ENCODE peak calls at places on chromosomes 16 and 17, in four cellular contexts. One of them, this sample, is unnamed.

GRCh38 chr16:67919618-67920210 is 11.9 kb downstream of the CTRL start:
- DNase-seq in transverse colon: no peak
- DNase-seq in body of pancreas: no peak
- DNase-seq in Peyer's patch: no peak
- DNase-seq in this sample: no peak

GRCh38 chr17:78995761-78996451 is 13.7 kb downstream of the CANT1 start:
- DNase-seq in body of pancreas: peak
- DNase-seq in transverse colon: peak
- DNase-seq in Peyer's patch: peak
- DNase-seq in this sample: no peak

GRCh38 chr17:16371742-16372141 is 9.1 kb upstream of the UBB start:
- DNase-seq in body of pancreas: no peak
- DNase-seq in transverse colon: no peak
- DNase-seq in Peyer's patch: no peak
- DNase-seq in this sample: no peak

GRCh38 chr16:72997141-72997542 is 50.8 kb downstream of the ZFHX3 start:
- DNase-seq in body of pancreas: peak
- DNase-seq in Peyer's patch: no peak
- DNase-seq in transverse colon: no peak
- DNase-seq in this sample: no peak

GRCh38 chr16:15523092-15523541 is 88.7 kb downstream of the BMERB1 start:
- DNase-seq in Peyer's patch: peak
- DNase-seq in body of pancreas: no peak
- DNase-seq in transverse colon: peak
- DNase-seq in this sample: no peak

GRCh38 chr17:31477417-31478055 is 86.1 kb downstream of the RAB11FIP4 start:
- DNase-seq in body of pancreas: no peak
- DNase-seq in transverse colon: no peak
- DNase-seq in Peyer's patch: no peak
- DNase-seq in this sample: no peak

GRCh38 chr17:4038076-4038475 is 73.8 kb upstream of the ATP2A3 start:
- DNase-seq in transverse colon: no peak
- DNase-seq in body of pancreas: no peak
- DNase-seq in Peyer's patch: no peak
- DNase-seq in this sample: no peak

GRCh38 chr17:76707985-76708807 is 2.6 kb downstream of the MXRA7 start:
- DNase-seq in Peyer's patch: no peak
- DNase-seq in body of pancreas: no peak
- DNase-seq in transverse colon: no peak
- DNase-seq in this sample: no peak

GRCh38 chr16:84303023-84303422 is 8.3 kb downstream of the WFDC1 start:
- DNase-seq in Peyer's patch: no peak
- DNase-seq in body of pancreas: no peak
- DNase-seq in transverse colon: peak
- DNase-seq in this sample: peak

GRCh38 chr17:18267927-18268711 is 7.7 kb downstream of the MIEF2 start:
- DNase-seq in Peyer's patch: no peak
- DNase-seq in transverse colon: no peak
- DNase-seq in body of pancreas: no peak
- DNase-seq in this sample: no peak

GRCh38 chr16:69934751-69935150 is 16.4 kb upstream of the CLEC18A start:
- DNase-seq in Peyer's patch: no peak
- DNase-seq in body of pancreas: no peak
- DNase-seq in transverse colon: no peak
- DNase-seq in this sample: no peak

GRCh38 chr17:78766225-78766624 is 15.8 kb downstream of the CYTH1 start:
- DNase-seq in Peyer's patch: no peak
- DNase-seq in transverse colon: no peak
- DNase-seq in body of pancreas: no peak
- DNase-seq in this sample: no peak

GRCh38 chr16:68732068-68732680 is 4.9 kb upstream of the CDH1 start:
- DNase-seq in body of pancreas: peak
- DNase-seq in transverse colon: peak
- DNase-seq in Peyer's patch: peak
- DNase-seq in this sample: no peak

GRCh38 chr17:5031365-5032082 is 3.7 kb downstream of the SLC52A1 start:
- DNase-seq in Peyer's patch: peak
- DNase-seq in transverse colon: peak
- DNase-seq in body of pancreas: peak
- DNase-seq in this sample: peak

GRCh38 chr17:49861150-49861884 is 13.4 kb upstream of the TAC4 start:
- DNase-seq in Peyer's patch: peak
- DNase-seq in transverse colon: peak
- DNase-seq in body of pancreas: peak
- DNase-seq in this sample: peak

GRCh38 chr17:17156107-17156506 is 50.0 kb downstream of the PLD6 start:
- DNase-seq in Peyer's patch: no peak
- DNase-seq in body of pancreas: no peak
- DNase-seq in transverse colon: no peak
- DNase-seq in this sample: no peak

GRCh38 chr16:23901178-23902131 is 65.7 kb downstream of the PRKCB start:
- DNase-seq in body of pancreas: no peak
- DNase-seq in Peyer's patch: no peak
- DNase-seq in transverse colon: no peak
- DNase-seq in this sample: no peak

GRCh38 chr17:14428640-14429029 is 127.8 kb downstream of the HS3ST3B1 start:
- DNase-seq in body of pancreas: no peak
- DNase-seq in Peyer's patch: no peak
- DNase-seq in transverse colon: no peak
- DNase-seq in this sample: no peak

GRCh38 chr17:16419074-16419928 is 3.9 kb downstream of the TRPV2 start:
- DNase-seq in Peyer's patch: no peak
- DNase-seq in body of pancreas: no peak
- DNase-seq in transverse colon: no peak
- DNase-seq in this sample: no peak

DNA sequence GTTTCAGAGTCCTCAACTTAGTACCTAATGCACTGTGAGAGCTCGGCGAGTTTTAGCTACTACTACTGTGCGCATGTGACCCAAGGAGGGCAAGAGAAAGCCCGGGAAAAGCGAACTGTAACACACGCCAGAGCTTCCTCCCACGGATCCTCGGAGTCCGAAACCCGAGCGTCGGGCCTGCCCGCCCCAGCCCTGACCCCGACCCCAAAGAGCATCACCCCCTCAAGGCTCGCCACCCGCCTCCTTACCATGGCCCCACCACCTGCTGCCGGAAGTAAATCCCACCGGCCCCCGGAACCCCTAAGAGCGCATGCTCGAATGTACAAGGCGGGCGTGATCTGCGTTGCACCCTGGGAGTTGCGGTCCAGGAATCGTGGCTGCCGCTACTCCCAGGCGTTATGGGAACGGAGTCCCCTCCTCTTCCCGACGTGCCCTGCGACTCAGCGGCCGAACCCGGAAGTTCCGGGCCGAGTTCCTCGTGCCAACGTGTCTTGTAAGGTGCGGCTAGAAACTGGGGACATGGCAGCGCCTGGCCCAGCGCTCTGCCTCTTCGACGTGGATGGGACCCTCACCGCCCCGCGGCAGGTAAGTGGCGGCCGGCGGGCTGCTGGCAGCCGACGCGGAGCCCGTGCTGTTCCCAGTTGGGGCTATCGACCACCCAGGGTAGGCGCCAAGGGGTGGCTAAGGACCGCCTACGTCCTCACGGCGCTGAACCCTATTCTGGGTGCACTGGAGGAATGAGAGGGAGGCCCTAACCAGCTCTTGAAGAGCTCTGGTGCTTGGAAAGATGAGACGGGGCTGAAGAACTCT is at the start of the genes PMM2 and TMEM186:
- DNase-seq in transverse colon: peak
- DNase-seq in body of pancreas: peak
- DNase-seq in Peyer's patch: peak
- DNase-seq in this sample: peak
- TF ChIP-seq POLR2A in transverse colon: peak
- TF ChIP-seq POLR2A in body of pancreas: peak
- TF ChIP-seq POLR2A in Peyer's patch: peak
- TF ChIP-seq POLR2A in this sample: peak

GRCh38 chr16:1299012-1299867 is 10.2 kb upstream of the UBE2I start:
- DNase-seq in Peyer's patch: no peak
- DNase-seq in body of pancreas: peak
- DNase-seq in transverse colon: no peak
- DNase-seq in this sample: no peak

GRCh38 chr16:1301562-1301961 is 7.9 kb upstream of the UBE2I start:
- DNase-seq in transverse colon: no peak
- DNase-seq in Peyer's patch: no peak
- DNase-seq in body of pancreas: no peak
- DNase-seq in this sample: no peak

GRCh38 chr16:1299868-1300203 is 9.6 kb upstream of the UBE2I start:
- DNase-seq in transverse colon: no peak
- DNase-seq in body of pancreas: no peak
- DNase-seq in Peyer's patch: no peak
- DNase-seq in this sample: no peak

GRCh38 chr16:1298406-1298805 is 11.0 kb upstream of the UBE2I start:
- DNase-seq in transverse colon: no peak
- DNase-seq in Peyer's patch: no peak
- DNase-seq in body of pancreas: no peak
- DNase-seq in this sample: no peak

DNA sequence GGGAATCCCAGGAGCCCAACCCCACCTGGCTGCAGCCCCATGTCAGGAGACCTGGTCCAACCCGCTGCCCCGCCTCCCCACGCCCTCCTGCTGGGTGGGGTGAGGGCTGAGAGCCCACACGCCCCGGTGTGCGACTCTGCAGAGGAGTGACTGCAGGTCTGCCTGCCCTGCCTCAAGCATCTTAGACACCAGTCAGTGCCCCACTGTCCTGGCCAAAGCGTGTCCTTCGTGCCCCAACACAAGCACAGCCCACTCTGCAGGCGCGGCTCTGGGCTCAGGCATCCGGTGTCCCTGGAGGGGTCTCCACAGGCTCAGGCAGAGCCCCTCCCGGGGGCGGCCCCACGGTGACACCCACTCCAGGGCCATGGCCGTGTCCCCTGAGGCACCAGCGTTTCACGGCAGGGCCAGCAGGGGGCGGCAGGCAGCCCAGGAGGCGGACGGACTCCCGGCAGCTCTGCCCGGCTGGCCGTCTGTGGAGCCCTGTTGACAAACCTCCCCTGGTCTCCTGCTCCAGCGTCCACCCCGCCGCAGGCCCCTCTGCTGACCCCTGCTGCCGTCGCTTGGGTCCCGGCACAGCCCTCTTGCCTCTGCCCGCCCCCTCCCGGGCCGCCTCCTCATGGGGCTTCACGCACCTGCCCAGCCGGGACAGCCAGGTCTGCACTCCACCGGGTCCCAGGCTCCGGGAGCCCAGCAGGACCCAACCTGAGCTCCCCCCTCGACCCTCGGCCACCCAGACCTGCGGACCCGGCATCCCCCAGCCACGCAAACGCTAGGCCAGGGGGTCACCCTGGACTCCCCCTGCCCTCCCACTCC is 8.6 kb upstream of the UBE2I start:
- DNase-seq in Peyer's patch: peak
- DNase-seq in transverse colon: peak
- DNase-seq in body of pancreas: peak
- DNase-seq in this sample: peak
- TF ChIP-seq POLR2A in Peyer's patch: no peak
- TF ChIP-seq POLR2A in transverse colon: no peak
- TF ChIP-seq POLR2A in body of pancreas: no peak
- TF ChIP-seq POLR2A in this sample: no peak

DNA sequence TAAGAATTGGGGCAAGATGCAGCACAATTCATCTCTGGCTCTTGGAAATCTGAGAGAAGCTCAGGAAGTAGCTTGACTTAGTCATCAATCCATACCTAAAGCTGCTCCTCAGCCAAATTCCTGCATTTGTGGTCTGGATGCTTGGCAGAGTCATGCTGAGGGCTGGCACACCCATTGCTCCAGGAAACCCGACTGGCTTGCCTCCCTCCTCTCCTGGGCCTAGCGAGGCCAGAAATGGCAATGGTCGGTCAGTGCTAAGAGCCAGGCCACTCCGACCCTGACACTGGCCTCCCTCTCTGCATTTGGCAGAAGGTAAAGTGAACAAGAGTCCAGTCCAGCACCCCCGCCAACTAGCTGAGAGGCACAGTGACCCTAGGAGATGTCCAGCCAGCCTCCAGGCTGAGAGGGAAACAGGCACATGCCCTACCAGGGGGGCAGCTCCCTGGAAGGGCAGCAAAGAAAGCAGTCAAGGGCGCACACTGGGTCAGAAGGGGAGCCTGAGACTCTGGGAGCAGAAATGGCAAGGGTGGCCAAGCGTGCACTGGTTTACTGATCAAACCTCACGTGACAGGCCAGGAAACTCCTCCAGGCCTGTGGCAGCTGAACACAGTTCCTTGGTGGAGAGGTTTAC is 10.0 kb downstream of the POLDIP2 start:
- DNase-seq in body of pancreas: peak
- DNase-seq in transverse colon: no peak
- DNase-seq in Peyer's patch: peak
- DNase-seq in this sample: no peak
- TF ChIP-seq POLR2A in body of pancreas: no peak
- TF ChIP-seq POLR2A in transverse colon: no peak
- TF ChIP-seq POLR2A in Peyer's patch: no peak
- TF ChIP-seq POLR2A in this sample: no peak

DNA sequence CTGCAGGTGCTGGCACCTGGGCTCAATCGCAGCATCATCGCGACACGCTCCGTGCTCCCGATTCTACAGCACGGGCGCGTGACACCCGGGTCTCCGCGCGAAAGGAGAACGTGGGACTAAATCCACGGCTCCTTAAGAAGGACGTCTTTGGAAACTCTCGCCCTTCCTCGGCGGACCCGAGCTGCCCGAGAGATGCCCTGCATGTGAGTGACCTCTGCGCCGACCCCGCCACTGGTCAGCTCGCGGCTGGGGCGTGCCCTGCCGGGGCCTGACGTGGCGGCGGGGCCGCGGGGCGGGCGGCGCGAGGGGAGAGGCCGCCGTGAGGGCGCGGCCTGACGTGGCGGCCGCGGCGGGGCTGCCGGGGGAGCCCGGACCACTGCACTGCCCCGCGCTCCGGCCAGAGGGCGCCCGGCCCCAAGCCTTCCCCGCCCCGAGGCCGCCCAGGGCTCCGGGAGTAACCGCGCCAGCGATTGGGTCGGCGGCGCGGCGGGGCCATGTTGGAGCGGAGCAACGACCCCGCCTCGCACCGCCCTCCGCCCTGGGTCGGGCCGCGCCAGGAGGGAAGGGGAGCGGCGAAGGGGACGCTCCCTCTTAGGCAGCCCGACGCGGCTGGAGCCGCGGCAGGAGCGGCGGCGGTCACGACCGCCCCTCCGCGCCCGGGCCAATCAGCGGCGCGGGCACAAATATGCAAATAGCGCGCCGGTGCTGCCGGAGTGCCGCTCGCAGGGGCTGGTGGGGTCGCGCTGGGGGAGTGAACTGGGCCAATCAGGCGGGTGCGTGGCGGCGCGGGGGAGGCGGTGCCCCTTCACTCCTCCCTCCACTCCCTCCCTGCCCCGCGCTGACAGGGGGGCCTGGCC is 75.6 kb downstream of the CHD9 start:
- DNase-seq in body of pancreas: peak
- DNase-seq in transverse colon: peak
- DNase-seq in Peyer's patch: peak
- DNase-seq in this sample: peak
- TF ChIP-seq POLR2A in body of pancreas: peak
- TF ChIP-seq POLR2A in transverse colon: peak
- TF ChIP-seq POLR2A in Peyer's patch: peak
- TF ChIP-seq POLR2A in this sample: peak